ENCODE peak calls at places on chromosomes 12 and 14, in eight cellular contexts. C, N, A, B, E, I, U and O are unnamed samples.

GRCh38 chr12:112841891-112842290 is 50.3 kb downstream of the RPH3A start:
- DNase-seq in B (no peak), E (peak), I (no peak), A (no peak), U (no peak), N (no peak), C (no peak), O (no peak)

GRCh38 chr12:57735952-57736742 is 2.4 kb downstream of the AGAP2 start:
- DNase-seq in N (peak), E (peak), A (peak), I (peak), U (no peak), C (no peak), B (peak), O (no peak)

GRCh38 chr12:43482311-43483085 is 69.5 kb downstream of the ADAMTS20 start:
- DNase-seq in N (no peak), A (no peak), B (no peak), U (no peak), E (no peak), C (no peak), I (no peak), O (no peak)

GRCh38 chr14:75282166-75282547 is 3.5 kb downstream of the FOS start:
- DNase-seq in I (no peak), N (peak), U (no peak), C (no peak), A (peak), E (no peak), B (no peak), O (no peak)

GRCh38 chr12:49357099-49357678 is 10.1 kb upstream of the SPATS2 start:
- DNase-seq in U (peak), I (peak), A (peak), N (peak), C (no peak), B (peak), E (peak), O (peak)

GRCh38 chr14:101506921-101507300 is 54.4 kb upstream of the DIO3 start:
- DNase-seq in C (no peak), A (no peak), I (no peak), E (no peak), U (no peak), B (no peak), N (no peak), O (no peak)

GRCh38 chr12:57815177-57816000 is 3.1 kb downstream of the AVIL start:
- DNase-seq in E (peak), A (no peak), N (no peak), I (peak), B (peak), C (no peak), U (no peak), O (no peak)

GRCh38 chr12:27463826-27464554 is 17.5 kb downstream of the SMCO2 start:
- DNase-seq in C (no peak), N (no peak), I (no peak), A (peak), E (no peak), B (no peak), U (no peak), O (no peak)

GRCh38 chr14:100538566-100539318 is 48.5 kb downstream of the BEGAIN start:
- DNase-seq in I (peak), E (no peak), U (no peak), B (no peak), A (no peak), N (no peak), C (no peak), O (no peak)

GRCh38 chr14:69316449-69317391 is 56.8 kb downstream of the GALNT16 start:
- DNase-seq in A (peak), E (peak), N (peak), U (no peak), B (no peak), C (no peak), I (no peak), O (no peak)

GRCh38 chr14:78070344-78070743 is 99.8 kb upstream of the NRXN3 start:
- DNase-seq in B (no peak), E (no peak), U (no peak), I (no peak), A (no peak), N (no peak), C (no peak), O (no peak)

GRCh38 chr12:114746297-114747074 is 62.5 kb upstream of the TBX3 start:
- DNase-seq in I (no peak), U (no peak), C (no peak), A (peak), B (no peak), E (no peak), N (no peak), O (no peak)

GRCh38 chr14:89592961-89593360 is 175.9 kb upstream of the FOXN3 start:
- DNase-seq in N (no peak), A (no peak), I (no peak), E (no peak), C (no peak), B (no peak), U (no peak), O (no peak)

GRCh38 chr14:76863724-76864407 is 37.7 kb downstream of the LRRC74A start:
- DNase-seq in N (no peak), U (no peak), C (no peak), A (no peak), E (no peak), I (no peak), B (no peak), O (peak)

GRCh38 chr12:119735079-119735478 is 67.1 kb downstream of the PRKAB1 start:
- DNase-seq in U (no peak), E (no peak), N (no peak), A (no peak), B (no peak), C (no peak), I (no peak), O (no peak)

GRCh38 chr12:25903603-25904245 is 54.8 kb upstream of the RASSF8 start:
- DNase-seq in N (no peak), A (peak), C (no peak), U (no peak), I (no peak), B (no peak), E (no peak), O (no peak)

DNA sequence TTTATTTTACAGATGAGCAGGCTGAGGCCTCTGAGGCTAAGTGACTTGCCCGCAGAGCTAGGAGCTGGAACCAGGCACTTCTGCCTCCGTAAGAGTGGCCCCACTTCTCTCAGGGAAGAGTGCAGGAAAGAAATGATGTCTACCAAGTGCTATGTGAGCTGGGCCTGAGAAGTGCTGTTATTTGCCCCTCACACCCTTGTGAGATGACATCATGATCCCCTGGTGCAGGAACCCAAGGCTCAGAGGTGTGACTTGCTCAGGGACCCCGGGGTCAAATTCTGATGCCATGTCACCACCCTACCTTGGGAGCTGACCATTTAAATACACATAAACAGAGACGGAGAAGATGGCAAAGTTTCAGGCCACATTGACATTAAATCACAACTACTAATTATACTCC is 63.7 kb upstream of the DDX11 start:
- DNase-seq in C (no peak), A (no peak), B (no peak), U (no peak), N (no peak), I (no peak), E (no peak), O (no peak)
- TF ChIP-seq EZH2phosphoT487 in C (no peak), A (no peak), B (no peak), U (no peak), N (no peak), I (no peak), E (no peak), O (no peak)

GRCh38 chr12:29228474-29229157 is 79.5 kb downstream of the FAR2 start:
- DNase-seq in E (no peak), B (no peak), U (no peak), I (no peak), N (no peak), A (no peak), C (no peak), O (no peak)
- H3K4me2 ChIP-seq in E (no peak), B (no peak), U (no peak), I (no peak), N (no peak), A (no peak), C (no peak), O (no peak)

DNA sequence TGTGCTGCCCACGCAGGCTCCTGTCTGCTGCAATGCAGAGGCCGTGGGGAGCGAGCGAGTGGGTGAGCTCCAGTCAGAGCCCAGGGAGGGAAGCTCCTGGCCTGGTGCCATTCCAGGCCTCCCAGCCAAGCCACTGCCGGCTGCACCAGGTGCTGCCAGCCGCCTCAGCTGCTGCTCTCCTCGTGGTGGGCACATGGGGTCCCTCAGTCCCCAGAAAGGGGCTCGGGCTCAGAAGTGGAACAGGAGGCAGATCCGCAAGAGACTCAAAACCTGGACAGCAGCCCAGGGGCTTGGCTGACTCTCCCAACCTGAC is 2.4 kb downstream of the ABCB9 start:
- DNase-seq in E (no peak), C (no peak), U (no peak), B (no peak), A (peak), I (no peak), N (no peak), O (no peak)
- TF ChIP-seq EZH2phosphoT487 in E (no peak), C (no peak), U (no peak), B (no peak), A (no peak), I (no peak), N (no peak), O (no peak)

GRCh38 chr12:15693233-15693911 is 95.8 kb downstream of the EPS8 start:
- DNase-seq in B (no peak), C (no peak), A (peak), U (no peak), I (no peak), E (peak), N (no peak), O (no peak)
- H3K4me2 ChIP-seq in B (no peak), C (peak), A (peak), U (no peak), I (no peak), E (no peak), N (no peak), O (no peak)

GRCh38 chr12:13666806-13667205 is 314.6 kb downstream of the GRIN2B start:
- DNase-seq in E (no peak), N (peak), B (peak), I (no peak), U (no peak), A (no peak), C (no peak), O (no peak)

DNA sequence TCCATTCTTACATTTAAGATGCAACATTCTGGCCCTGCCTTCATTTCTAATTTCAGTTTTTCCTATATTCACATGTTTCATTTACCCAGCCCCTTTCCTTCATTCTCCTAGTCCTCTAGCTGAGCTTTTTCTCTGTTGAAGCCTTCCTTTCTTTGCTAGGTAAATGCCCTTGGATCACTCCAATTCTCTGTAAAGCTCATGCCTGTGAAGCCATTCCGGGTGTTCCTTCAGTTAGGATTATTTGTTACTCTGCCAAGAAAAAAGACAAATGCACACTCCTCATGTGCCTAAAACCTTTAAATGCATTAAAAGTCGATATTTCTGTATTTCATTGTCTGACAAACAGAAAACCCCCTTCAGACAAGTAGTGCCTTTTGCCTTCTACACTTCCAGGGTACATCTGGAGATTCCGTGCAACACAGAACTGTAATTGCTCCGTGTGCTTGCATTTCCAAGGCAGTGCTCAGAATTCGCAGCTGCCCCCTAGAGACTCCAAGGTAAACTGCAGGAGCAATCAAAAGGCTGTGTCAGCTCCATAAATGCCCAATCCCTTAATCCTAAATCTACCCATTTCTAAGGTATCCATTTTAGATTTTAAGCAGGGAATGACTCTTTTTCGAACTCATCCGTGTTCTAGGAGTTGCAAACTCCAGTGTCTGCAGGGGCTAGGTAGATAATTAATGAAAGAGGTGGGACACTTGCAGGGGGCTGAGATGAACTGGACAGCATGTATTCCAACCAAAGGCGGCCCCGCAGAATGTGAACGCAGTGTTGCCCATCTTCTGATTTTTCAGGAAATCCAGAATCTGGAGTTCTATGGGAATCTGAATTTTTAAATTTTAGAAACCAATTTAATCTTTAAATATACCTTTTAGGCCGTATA is 320.2 kb downstream of the GRIN2B start:
- DNase-seq in C (peak), N (peak), E (peak), A (peak), U (peak), B (peak), I (peak), O (peak)
- TF ChIP-seq EZH2phosphoT487 in C (no peak), N (no peak), E (no peak), A (no peak), U (no peak), B (no peak), I (no peak), O (no peak)

DNA sequence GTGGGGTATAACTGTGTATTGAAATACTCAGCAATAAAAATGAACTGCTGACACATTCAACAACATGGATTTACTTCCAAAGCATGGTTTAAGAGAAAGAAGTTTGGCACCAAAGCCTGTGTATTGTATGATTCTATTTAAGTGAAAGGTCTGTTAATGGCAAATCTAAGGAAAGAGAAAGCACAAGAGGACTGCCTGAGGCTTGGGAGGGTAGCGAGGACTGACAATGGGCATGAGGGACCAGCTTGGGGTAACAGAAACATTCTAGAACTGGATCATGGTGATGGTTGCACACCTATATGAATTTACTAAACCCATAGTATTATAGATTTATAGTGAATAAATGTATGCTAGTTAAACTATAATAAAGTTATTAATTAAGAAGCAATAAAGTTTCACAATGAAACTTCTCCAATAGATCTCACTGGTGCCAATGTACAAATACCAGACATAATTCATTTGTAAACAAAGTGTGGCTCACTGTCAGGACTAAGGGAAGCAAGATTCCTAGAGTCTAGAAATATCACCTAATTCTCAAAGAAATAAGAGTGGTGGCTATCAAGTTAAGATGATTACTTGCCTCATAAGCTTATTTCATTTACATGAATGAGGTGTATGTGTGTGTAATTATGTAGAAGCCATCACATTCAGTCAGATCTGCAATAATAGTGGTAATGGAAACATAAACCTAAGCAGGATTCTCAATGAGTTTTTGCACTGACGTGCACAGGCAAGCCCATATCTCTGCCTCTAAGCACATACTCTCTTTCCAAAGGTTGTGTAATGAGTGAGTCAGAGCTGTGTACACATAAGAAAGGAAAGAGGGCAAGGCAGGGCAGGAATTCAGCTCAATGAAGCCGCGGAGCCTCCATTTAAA is 353.4 kb downstream of the KCNH5 start:
- DNase-seq in N (peak), I (no peak), C (no peak), E (peak), A (peak), U (no peak), B (no peak), O (no peak)
- H3K4me2 ChIP-seq in N (peak), I (no peak), C (no peak), E (peak), A (peak), U (no peak), B (no peak), O (no peak)

GRCh38 chr14:24632336-24632735 is 1.7 kb downstream of the GZMB start:
- DNase-seq in B (no peak), N (no peak), I (no peak), E (no peak), C (no peak), U (no peak), A (no peak), O (no peak)

GRCh38 chr14:24632761-24633160 is 1.2 kb downstream of the GZMB start:
- DNase-seq in A (no peak), U (no peak), N (no peak), C (no peak), B (no peak), I (no peak), E (no peak), O (no peak)

GRCh38 chr14:24633353-24633752 is 637 bp downstream of the GZMB start:
- DNase-seq in E (no peak), A (no peak), U (no peak), N (no peak), B (no peak), I (no peak), C (no peak), O (no peak)

GRCh38 chr14:24631749-24632335 is 2.1 kb downstream of the GZMB start:
- DNase-seq in N (no peak), E (no peak), I (no peak), A (no peak), U (no peak), B (no peak), C (no peak), O (no peak)

GRCh38 chr14:24634158-24634557 is at the start of gene GZMB:
- DNase-seq in I (no peak), C (no peak), N (no peak), B (no peak), U (no peak), E (no peak), A (peak), O (no peak)
- TF ChIP-seq EZH2phosphoT487 in I (no peak), C (no peak), N (no peak), B (no peak), U (no peak), E (no peak), A (no peak), O (no peak)

GRCh38 chr12:42039146-42039545 is 105.5 kb downstream of the GXYLT1 start:
- DNase-seq in U (no peak), C (peak), I (no peak), N (no peak), A (peak), B (no peak), E (peak), O (no peak)
- H3K4me2 ChIP-seq in U (no peak), C (peak), I (no peak), N (no peak), A (no peak), B (no peak), E (no peak), O (no peak)